ENCODE peak calls at places on chromosomes 3 and 15, in ten cellular contexts. C, H, F, B, Y, R, M, E, V and P are unnamed samples.

GRCh38 chr3:111603679-111604643 is 8.8 kb upstream of the ZBED2 start:
- DNase-seq in C (no peak), H (no peak), F (no peak), B (no peak), Y (no peak), R (no peak), M (no peak), E (no peak), V (no peak), P (no peak)

GRCh38 chr15:39364721-39365120 is 216.2 kb upstream of the THBS1 start:
- DNase-seq in C (no peak), H (no peak), F (no peak), B (no peak), Y (no peak), R (no peak), M (no peak), E (no peak), V (no peak), P (no peak)

GRCh38 chr3:37820213-37820612 is 41.5 kb upstream of the CTDSPL start:
- DNase-seq in C (no peak), H (no peak), F (no peak), B (no peak), Y (no peak), R (no peak), M (no peak), E (no peak), V (no peak), P (no peak)

GRCh38 chr3:121690777-121691405 is 30.2 kb upstream of the HCLS1 start:
- DNase-seq in C (no peak), H (no peak), F (no peak), B (no peak), Y (no peak), R (no peak), M (no peak), E (peak; percentile 3), V (no peak), P (no peak)

GRCh38 chr3:194730369-194730768 is 44.7 kb downstream of the FAM43A start:
- DNase-seq in C (no peak), H (no peak), F (peak; percentile 56), B (no peak), Y (peak; percentile 53), R (peak; percentile 43), M (peak; percentile 44), E (peak; percentile 74), V (no peak), P (peak; percentile 21)

GRCh38 chr3:197408177-197408957 is 110.0 kb upstream of the DLG1 start:
- DNase-seq in C (no peak), H (peak; percentile 33), F (no peak), B (no peak), Y (no peak), R (no peak), M (peak; percentile 29), E (no peak), V (peak; percentile 1), P (no peak)

GRCh38 chr3:72336821-72337479 is 511.3 kb downstream of the SHQ1 start:
- DNase-seq in C (no peak), H (peak; percentile 91), F (peak; percentile 68), B (no peak), Y (peak; percentile 45), R (peak; percentile 89), M (peak; percentile 92), E (no peak), V (peak; percentile 70), P (peak; percentile 96)

GRCh38 chr3:133893683-133894333 is 1.9 kb downstream of the RAB6B start:
- DNase-seq in C (no peak), H (no peak), F (no peak), B (no peak), Y (no peak), R (no peak), M (no peak), E (no peak), V (no peak), P (no peak)

GRCh38 chr3:98110191-98110908 is 20.2 kb upstream of the OR5H1 start:
- DNase-seq in C (no peak), H (no peak), F (peak; percentile 5), B (no peak), Y (no peak), R (no peak), M (no peak), E (no peak), V (no peak), P (no peak)

DNA sequence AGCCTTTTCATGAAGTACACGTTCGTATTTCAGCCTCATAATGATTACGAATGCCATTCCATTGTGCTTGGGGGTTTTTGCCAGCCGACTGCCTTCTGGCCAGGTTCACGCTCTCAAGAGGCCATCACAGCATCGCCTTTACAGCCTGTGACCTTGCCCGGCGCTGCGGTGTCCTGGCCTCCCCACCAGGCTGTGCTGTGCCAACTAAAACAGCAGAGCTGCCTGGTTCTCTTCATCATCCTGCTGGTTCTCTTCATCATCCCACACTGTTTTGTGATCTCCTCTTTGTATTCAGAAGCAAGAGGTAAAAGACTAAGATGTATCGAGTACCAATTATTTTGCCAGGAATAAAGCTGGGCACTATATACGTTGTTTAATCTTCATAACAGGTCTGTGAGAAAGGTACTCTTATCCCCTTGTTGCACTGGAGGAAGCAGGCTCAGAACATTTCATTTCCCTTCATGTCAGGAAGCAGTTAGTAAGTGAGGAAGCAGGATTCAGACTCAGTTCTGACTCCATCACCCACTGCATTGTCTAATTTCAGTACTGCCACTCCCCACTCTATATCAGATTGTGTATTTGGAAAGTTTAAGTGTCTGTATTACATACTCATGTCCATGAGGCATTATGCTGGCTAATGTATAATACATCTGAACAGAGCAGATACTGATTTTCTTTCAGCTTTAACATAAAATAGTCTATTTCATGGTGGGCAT is 92.7 kb downstream of the LRRC28 start:
- DNase-seq in C (no peak), H (no peak), F (no peak), B (no peak), Y (no peak), R (peak; percentile 67), M (no peak), E (peak; percentile 18), V (peak; percentile 30), P (peak; percentile 30)
- TF ChIP-seq CTCF in C (peak; percentile 49), H (peak; percentile 44), F (no peak), B (peak; percentile 25), Y (peak; percentile 15), R (peak; percentile 21), M (peak; percentile 7), E (peak; percentile 58), V (peak; percentile 45), P (peak; percentile 60)

GRCh38 chr3:101878589-101878988 is 29.3 kb downstream of the NFKBIZ start:
- DNase-seq in C (no peak), H (no peak), F (no peak), B (no peak), Y (no peak), R (no peak), M (no peak), E (no peak), V (no peak), P (no peak)
- H3K27ac ChIP-seq in C (no peak overlapping the region), H (no peak overlapping the region), F (no peak overlapping the region), B (no peak overlapping the region), Y (no peak overlapping the region), R (no peak overlapping the region), M (no peak overlapping the region), E (no peak overlapping the region), V (no peak overlapping the region), P (no peak overlapping the region)

GRCh38 chr15:52805351-52806283 is 15.5 kb upstream of the ONECUT1 start:
- DNase-seq in C (no peak), H (peak; percentile 64), F (no peak), B (no peak), Y (peak; percentile 48), R (peak; percentile 62), M (no peak), E (no peak), V (peak; percentile 60), P (no peak)
- TF ChIP-seq CTCF in C (no peak), H (peak; percentile 11), F (no peak), B (no peak), Y (peak; percentile 41), R (peak; percentile 9), M (no peak), E (no peak), V (peak; percentile 23), P (no peak)

GRCh38 chr15:74730619-74731316 is 5.4 kb upstream of the CYP1A1 start:
- DNase-seq in C (no peak), H (no peak), F (no peak), B (no peak), Y (no peak), R (no peak), M (peak; percentile 37), E (no peak), V (no peak), P (no peak)

GRCh38 chr15:74733269-74733668 is 7.9 kb upstream of the CYP1A1 start:
- DNase-seq in C (no peak), H (no peak), F (no peak), B (no peak), Y (no peak), R (no peak), M (no peak), E (no peak), V (no peak), P (no peak)

GRCh38 chr15:74732846-74733245 is 7.5 kb upstream of the CYP1A1 start:
- DNase-seq in C (no peak), H (no peak), F (no peak), B (no peak), Y (no peak), R (no peak), M (no peak), E (no peak), V (no peak), P (no peak)

DNA sequence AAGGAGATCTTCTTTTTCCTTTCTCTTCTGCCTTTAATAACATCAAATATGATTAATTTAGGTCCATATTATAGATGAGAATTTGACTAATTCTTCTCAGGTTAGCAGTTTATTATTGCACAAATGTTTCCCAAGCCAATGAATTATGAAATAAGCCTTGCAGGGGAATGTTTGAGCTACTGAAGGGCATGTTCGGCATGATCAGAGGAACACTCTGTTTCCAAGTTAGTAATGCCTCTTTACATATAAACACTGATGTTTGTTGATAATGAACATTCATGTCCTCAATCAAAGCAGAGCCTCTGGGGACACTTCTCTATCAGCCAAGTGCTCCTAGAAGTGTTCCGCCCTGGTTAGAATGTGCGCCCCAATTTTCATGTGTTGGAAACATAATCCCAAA is 10.0 kb upstream of the CYP1A1 start:
- DNase-seq in C (no peak), H (no peak), F (no peak), B (no peak), Y (no peak), R (no peak), M (no peak), E (no peak), V (no peak), P (no peak)
- H3K27ac ChIP-seq in C (no peak overlapping the region), H (no peak overlapping the region), F (no peak overlapping the region), B (no peak overlapping the region), Y (no peak overlapping the region), R (no peak overlapping the region), M (no peak overlapping the region), E (no peak overlapping the region), V (no peak overlapping the region), P (no peak overlapping the region)

DNA sequence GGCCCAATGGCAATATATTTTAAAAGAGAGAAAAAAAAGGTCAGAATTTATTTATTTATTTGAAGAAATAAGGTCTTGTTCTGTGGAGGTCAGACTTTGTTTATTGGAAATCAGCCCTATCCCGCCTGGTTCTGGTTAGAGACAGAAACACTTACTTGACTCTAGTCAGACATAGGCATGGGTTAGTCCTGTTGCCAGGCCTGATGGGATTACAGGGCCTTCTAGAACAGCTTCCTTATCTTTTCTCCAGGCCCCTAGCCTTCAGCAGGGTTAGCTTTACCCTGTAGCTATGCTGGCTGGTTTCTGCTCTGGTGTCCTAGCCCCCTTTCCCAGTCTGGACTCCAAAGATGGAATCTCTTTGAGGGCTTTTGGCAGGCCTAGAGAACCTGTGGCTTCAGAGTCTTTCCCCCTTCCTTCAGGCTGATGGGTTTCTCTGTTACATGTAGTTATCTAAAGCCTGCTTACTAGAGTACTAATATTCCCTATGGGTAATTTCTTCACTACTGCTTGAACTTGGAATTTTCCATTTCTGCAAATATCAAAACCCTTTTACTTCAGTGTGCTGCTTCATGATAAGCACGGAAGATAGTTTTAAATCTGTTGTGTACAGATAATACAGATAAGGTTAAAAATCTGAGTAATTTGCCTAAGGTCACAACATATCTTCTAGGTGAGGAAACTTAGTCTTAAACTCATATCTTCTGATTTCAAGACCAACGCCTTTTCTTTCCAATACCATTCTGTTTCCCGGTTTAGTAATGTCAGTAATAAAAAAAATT is 10.6 kb downstream of the IREB2 start:
- DNase-seq in C (no peak), H (no peak), F (no peak), B (no peak), Y (no peak), R (no peak), M (no peak), E (no peak), V (no peak), P (no peak)
- TF ChIP-seq CTCF in C (no peak), H (no peak), F (no peak), B (no peak), Y (no peak), R (no peak), M (no peak), E (no peak), V (no peak), P (no peak)